ENCODE peak calls at places on chromosomes 4 and X, in eight cellular contexts. D is stomach; E is natural killer cell; N is DMS153; U is glutamatergic neuron; H is NCI-H1930; C is CD8-positive, alpha-beta memory T cell; R is hypothalamus. Y is an unnamed sample.

GRCh38 chr4:71732066-71732465 is 51.8 kb downstream of the GC start:
- DNase-seq in R (no peak), H (no peak), N (no peak), E (no peak), U (no peak), C (no peak), D (no peak), Y (no peak)

GRCh38 chrX:46710425-46710824 is 48.5 kb downstream of the SLC9A7 start:
- DNase-seq in R (no peak), H (no peak), D (no peak), C (no peak), E (no peak), U (no peak), N (no peak), Y (no peak)

GRCh38 chr4:38470708-38471262 is 193.2 kb upstream of the KLF3 start:
- DNase-seq in E (no peak), D (no peak), N (no peak), R (no peak), U (no peak), C (no peak), H (no peak), Y (no peak)

GRCh38 chr4:138307319-138307718 is 65.2 kb upstream of the SLC7A11 start:
- DNase-seq in E (no peak), U (no peak), C (no peak), N (no peak), D (no peak), R (no peak), H (no peak), Y (no peak)

GRCh38 chr4:47061435-47061834 is 30.1 kb downstream of the GABRB1 start:
- DNase-seq in U (no peak), D (no peak), H (no peak), E (no peak), N (no peak), C (no peak), R (no peak), Y (no peak)

GRCh38 chr4:6781561-6781960 is 966 bp upstream of the KIAA0232 start:
- DNase-seq in H (no peak), C (no peak), E (no peak), N (no peak), R (no peak), U (no peak), D (no peak), Y (no peak)

GRCh38 chr4:3235030-3235345 is 14.0 kb upstream of the MSANTD1 start:
- DNase-seq in H (no peak), U (no peak), E (no peak), R (no peak), D (no peak), N (no peak), C (no peak), Y (no peak)

GRCh38 chr4:107546637-107547036 is 173.4 kb downstream of the PAPSS1 start:
- DNase-seq in R (no peak), H (no peak), U (no peak), N (no peak), E (no peak), C (no peak), D (no peak), Y (no peak)

GRCh38 chr4:155305619-155306018 is 71.1 kb downstream of the MAP9 start:
- DNase-seq in N (no peak), U (no peak), R (no peak), E (no peak), C (no peak), D (no peak), H (no peak), Y (no peak)